ENCODE peak calls at places on chromosome X, in six cellular contexts. A is WTC11, W is H1, N is GM12878, H is HepG2, Y is K562. X is an unnamed sample.

GRCh38 chrX:108036298-108036973 is 8.4 kb upstream of the VSIG1 start:
- DNase-seq in A (no peak), W (no peak), N (no peak), H (peak; percentile 89), Y (peak; percentile 17), X (no peak)

GRCh38 chrX:37785569-37785968 is 5.7 kb downstream of the CYBB start:
- DNase-seq in A (no peak), W (no peak), N (no peak), H (no peak), Y (no peak), X (no peak)

GRCh38 chrX:130184857-130185256 is 13.1 kb downstream of the RAB33A start:
- DNase-seq in A (no peak), W (no peak), N (no peak), H (no peak), Y (no peak), X (no peak)

GRCh38 chrX:81201692-81202412 is at the start of the genes HMGN5 and SH3BGRL:
- DNase-seq in A (peak; percentile 69), W (peak; percentile 50), N (peak; percentile 57), H (peak; percentile 61), Y (peak; percentile 54), X (peak; percentile 81)

GRCh38 chrX:140525448-140525847 is 20.6 kb upstream of the SOX3 start:
- DNase-seq in A (no peak), W (no peak), N (no peak), H (no peak), Y (no peak), X (peak; percentile 41)

GRCh38 chrX:65871671-65872311 is 168.1 kb downstream of the VSIG4 start:
- DNase-seq in A (peak; percentile 44), W (peak; percentile 42), N (peak; percentile 50), H (peak; percentile 41), Y (peak; percentile 24), X (peak; percentile 61)

GRCh38 chrX:145821291-145821897 is 3.8 kb downstream of the SLITRK2 start:
- DNase-seq in A (no peak), W (peak; percentile 57), N (no peak), H (no peak), Y (no peak), X (peak; percentile 69)

GRCh38 chrX:48497871-48498270 is 10.9 kb upstream of the PORCN start:
- DNase-seq in A (no peak), W (no peak), N (no peak), H (no peak), Y (no peak), X (no peak)

GRCh38 chrX:70444326-70445196 is at the start of gene DLG3:
- DNase-seq in A (peak; percentile 65), W (peak; percentile 66), N (no peak), H (no peak), Y (peak; percentile 41), X (peak; percentile 84)

GRCh38 chrX:118521435-118521834 is 25.8 kb downstream of the DOCK11 start:
- DNase-seq in A (no peak), W (no peak), N (no peak), H (no peak), Y (no peak), X (no peak)

DNA sequence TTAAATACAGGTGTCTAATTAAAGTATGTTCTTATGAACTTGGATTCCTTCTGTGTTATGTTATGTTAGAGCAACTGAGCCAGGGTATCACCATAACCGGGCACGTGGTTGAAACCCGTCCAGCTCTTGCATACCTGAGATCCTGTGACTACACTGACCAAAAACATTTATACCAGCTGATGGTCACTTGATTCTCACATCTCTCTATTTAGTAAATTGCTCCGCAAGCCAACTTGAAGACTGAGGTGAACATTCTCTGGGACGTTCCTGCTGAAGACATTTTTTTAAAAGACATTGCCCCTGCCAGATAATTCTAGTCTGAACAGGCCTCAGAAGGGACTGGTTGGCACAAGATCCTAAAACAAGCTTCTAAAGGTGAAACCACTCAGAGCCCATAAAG is 550.0 kb upstream of the DIPK2B start:
- DNase-seq in A (no peak), W (no peak), N (no peak), H (no peak), Y (no peak), X (no peak)
- TF ChIP-seq CREB1 in A (no peak), W (no peak), N (no peak), H (no peak), Y (no peak), X (no peak)

GRCh38 chrX:109186939-109187338 is 294.9 kb downstream of the GUCY2F start:
- DNase-seq in A (no peak), W (no peak), N (no peak), H (no peak), Y (no peak), X (no peak)
- TF ChIP-seq CREB1 in A (no peak), W (no peak), N (no peak), H (no peak), Y (no peak), X (no peak)

DNA sequence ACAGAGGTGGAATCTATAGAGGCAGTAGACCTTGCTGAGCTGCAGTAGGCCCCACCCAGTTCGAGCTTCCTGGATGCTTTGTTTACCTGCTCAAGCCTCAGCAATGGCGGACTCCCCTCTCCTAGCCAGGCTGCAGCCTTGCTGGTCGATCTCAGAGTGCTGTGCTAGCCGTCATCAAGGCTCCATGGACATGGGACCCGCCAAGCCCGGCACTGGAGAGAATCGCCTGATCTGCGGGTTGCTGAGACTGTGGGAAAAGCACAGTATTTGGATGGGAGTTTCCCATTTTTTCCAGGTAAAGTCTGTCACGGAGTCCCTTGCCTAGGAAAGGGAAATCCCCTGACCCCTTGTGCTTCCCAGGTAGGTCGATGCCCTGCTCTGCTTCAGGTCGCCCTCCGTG is 124.8 kb upstream of the KLF8 start:
- DNase-seq in A (no peak), W (no peak), N (no peak), H (no peak), Y (no peak), X (no peak)
- TF ChIP-seq CREB1 in A (no peak), W (no peak), N (no peak), H (no peak), Y (no peak), X (no peak)

GRCh38 chrX:110569506-110569905 is 210.9 kb downstream of the RTL9 start:
- DNase-seq in A (no peak), W (no peak), N (no peak), H (no peak), Y (no peak), X (no peak)

GRCh38 chrX:110563276-110563675 is 204.6 kb downstream of the RTL9 start:
- DNase-seq in A (no peak), W (no peak), N (no peak), H (no peak), Y (no peak), X (no peak)

DNA sequence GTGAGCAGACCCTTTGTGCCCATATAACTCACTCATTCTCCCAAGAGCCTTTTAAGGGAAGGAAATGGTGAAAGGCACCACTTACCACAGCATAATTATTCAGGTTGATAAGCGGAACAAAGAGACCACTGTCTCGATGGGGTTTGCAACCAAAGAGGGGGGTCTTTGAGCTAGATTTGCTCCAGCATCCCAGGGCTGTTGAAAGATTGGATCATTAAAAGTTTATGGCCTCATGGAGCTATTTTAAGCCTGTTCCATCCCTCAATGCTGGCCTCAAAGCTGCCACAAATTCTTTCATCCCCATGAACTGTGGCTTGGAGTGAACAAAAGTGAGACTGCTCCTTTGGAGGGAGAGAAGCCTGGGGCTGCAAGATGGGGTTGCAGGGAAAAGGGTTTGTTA is 209.7 kb downstream of the RTL9 start:
- DNase-seq in A (no peak), W (no peak), N (no peak), H (no peak), Y (no peak), X (no peak)
- TF ChIP-seq CREB1 in A (no peak), W (no peak), N (no peak), H (no peak), Y (no peak), X (no peak)

GRCh38 chrX:154321152-154321551 is 25.6 kb downstream of the TKTL1 start:
- DNase-seq in A (no peak), W (no peak), N (no peak), H (no peak), Y (no peak), X (no peak)

GRCh38 chrX:154322890-154323289 is 27.3 kb downstream of the TKTL1 start:
- DNase-seq in A (no peak), W (no peak), N (no peak), H (no peak), Y (no peak), X (no peak)

GRCh38 chrX:154323537-154323936 is 27.9 kb downstream of the TKTL1 start:
- DNase-seq in A (no peak), W (no peak), N (no peak), H (no peak), Y (no peak), X (no peak)

GRCh38 chrX:154320406-154320805 is 24.8 kb downstream of the TKTL1 start:
- DNase-seq in A (no peak), W (no peak), N (no peak), H (no peak), Y (no peak), X (no peak)

DNA sequence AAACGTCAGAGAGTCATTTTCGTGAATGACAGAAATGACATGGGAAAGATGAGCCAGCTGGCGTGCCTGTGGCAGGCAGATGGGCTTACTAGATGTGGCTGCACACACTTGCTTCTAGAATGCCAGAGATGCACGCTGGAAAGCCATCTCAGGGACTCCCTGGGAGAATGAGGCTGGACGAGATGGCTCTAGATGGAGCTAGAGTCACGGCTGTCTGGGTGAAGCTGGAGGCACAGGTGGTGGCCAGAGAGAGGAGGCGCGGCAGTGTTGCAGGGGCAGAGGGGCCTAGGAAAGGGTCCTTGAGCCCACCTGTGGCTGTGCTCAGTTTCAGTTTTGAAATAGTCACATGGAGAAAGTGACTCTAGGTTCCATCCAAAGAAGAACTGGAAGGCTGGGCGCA is 26.0 kb downstream of the TKTL1 start:
- DNase-seq in A (no peak), W (no peak), N (no peak), H (peak; percentile 5), Y (no peak), X (no peak)
- TF ChIP-seq CREB1 in A (no peak), W (no peak), N (no peak), H (no peak), Y (no peak), X (no peak)